ENCODE peak calls at places on chromosomes 5 and 9, in four cellular contexts. X is fibroblast of mammary gland; Y is effector memory CD4-positive, alpha-beta T cell; Z is stimulated activated CD8-positive, alpha-beta memory T cell treated with anti-CD3 and anti-CD28 coated beads, Interleukin-7, amount 100 ng/mL, for 1 hour. M is an unnamed sample.

GRCh38 chr9:127828262-127829031 is 25.8 kb downstream of the FPGS start:
- DNase-seq in X (peak; percentile 55), Y (no peak), Z (no peak), M (peak; percentile 71)

GRCh38 chr5:124734574-124735168 is 11.8 kb downstream of the ZNF608 start:
- DNase-seq in X (no peak), Y (no peak), Z (no peak), M (no peak)

GRCh38 chr9:121798941-121799340 is 147.5 kb downstream of the DAB2IP start:
- DNase-seq in X (no peak), Y (no peak), Z (no peak), M (no peak)

GRCh38 chr5:81971086-81971693 is 633 bp upstream of the ATG10 start:
- DNase-seq in X (peak; percentile 34), Y (no peak), Z (no peak), M (peak; percentile 43)

GRCh38 chr5:74665246-74665645 is 19.8 kb upstream of the HEXB start:
- DNase-seq in X (peak; percentile 34), Y (no peak), Z (no peak), M (no peak)

GRCh38 chr5:43034591-43034968 is 5.5 kb downstream of the ANXA2R start:
- DNase-seq in X (peak; percentile 52), Y (no peak), Z (no peak), M (peak; percentile 71)

GRCh38 chr9:112809351-112809848 is 58.8 kb downstream of the SNX30 start:
- DNase-seq in X (no peak), Y (no peak), Z (no peak), M (no peak)

GRCh38 chr9:20238921-20239320 is 383.4 kb downstream of the MLLT3 start:
- DNase-seq in X (peak; percentile 47), Y (no peak), Z (no peak), M (no peak)

GRCh38 chr9:70010015-70010414 is 33.6 kb upstream of the MAMDC2 start:
- DNase-seq in X (no peak), Y (no peak), Z (no peak), M (no peak)

GRCh38 chr5:113181409-113181808 is 204.8 kb downstream of the DCP2 start:
- DNase-seq in X (no peak), Y (no peak), Z (no peak), M (no peak)

GRCh38 chr9:34560574-34561229 is 28.8 kb downstream of the CNTFR start:
- DNase-seq in X (no peak), Y (no peak), Z (no peak), M (no peak)